ENCODE peak calls at places on chromosome X, in four cellular contexts. One of them, this sample, is unnamed.

GRCh38 chrX:86002076-86002896 is 45.1 kb downstream of the CHM start:
- DNase-seq in SW 1271: no peak
- DNase-seq in NCI-H460: peak; percentile 31
- DNase-seq in T-helper 1 cell: no peak
- DNase-seq in this sample: peak; percentile 58

GRCh38 chrX:73977542-73978169 is 326.3 kb upstream of the ZCCHC13 start:
- DNase-seq in SW 1271: no peak
- DNase-seq in NCI-H460: no peak
- DNase-seq in T-helper 1 cell: peak; percentile 3
- DNase-seq in this sample: no peak

GRCh38 chrX:46576458-46576857 is 2.9 kb downstream of the CHST7 start:
- DNase-seq in SW 1271: no peak
- DNase-seq in NCI-H460: no peak
- DNase-seq in T-helper 1 cell: no peak
- DNase-seq in this sample: no peak

GRCh38 chrX:26789751-26790150 is 573.8 kb downstream of the MAGEB5 start:
- DNase-seq in SW 1271: no peak
- DNase-seq in NCI-H460: no peak
- DNase-seq in T-helper 1 cell: no peak
- DNase-seq in this sample: no peak

GRCh38 chrX:134773041-134773440 is 114.8 kb upstream of the PLAC1 start:
- DNase-seq in SW 1271: no peak
- DNase-seq in NCI-H460: no peak
- DNase-seq in T-helper 1 cell: no peak
- DNase-seq in this sample: no peak

GRCh38 chrX:48971325-48972213 is at the start of gene KCND1:
- DNase-seq in SW 1271: no peak
- DNase-seq in NCI-H460: no peak
- DNase-seq in T-helper 1 cell: no peak
- DNase-seq in this sample: no peak

GRCh38 chrX:8191022-8191421 is 20.0 kb upstream of the VCX2 start:
- DNase-seq in SW 1271: no peak
- DNase-seq in NCI-H460: peak; percentile 1
- DNase-seq in T-helper 1 cell: no peak
- DNase-seq in this sample: peak; percentile 62

GRCh38 chrX:120718969-120719368 is 89.1 kb upstream of the C1GALT1C1 start:
- DNase-seq in SW 1271: no peak
- DNase-seq in NCI-H460: no peak
- DNase-seq in T-helper 1 cell: no peak
- DNase-seq in this sample: no peak

GRCh38 chrX:95762716-95763115 is 921.9 kb upstream of the DIAPH2 start:
- DNase-seq in SW 1271: no peak
- DNase-seq in NCI-H460: peak; percentile 18
- DNase-seq in T-helper 1 cell: no peak
- DNase-seq in this sample: no peak

GRCh38 chrX:48999030-48999429 is 3.0 kb downstream of the GRIPAP1 start:
- DNase-seq in SW 1271: no peak
- DNase-seq in NCI-H460: no peak
- DNase-seq in T-helper 1 cell: no peak
- DNase-seq in this sample: no peak

GRCh38 chrX:44828008-44828605 is 15.7 kb upstream of the DUSP21 start:
- DNase-seq in SW 1271: no peak
- DNase-seq in NCI-H460: peak; percentile 20
- DNase-seq in T-helper 1 cell: no peak
- DNase-seq in this sample: no peak

GRCh38 chrX:6861456-6861855 is 286.1 kb upstream of the STS start:
- DNase-seq in SW 1271: no peak
- DNase-seq in NCI-H460: no peak
- DNase-seq in T-helper 1 cell: no peak
- DNase-seq in this sample: no peak

GRCh38 chrX:101229155-101229554 is 9.6 kb downstream of the DRP2 start:
- DNase-seq in SW 1271: no peak
- DNase-seq in NCI-H460: no peak
- DNase-seq in T-helper 1 cell: no peak
- DNase-seq in this sample: no peak

GRCh38 chrX:14026121-14026520 is 3.6 kb downstream of the GEMIN8 start:
- DNase-seq in SW 1271: no peak
- DNase-seq in NCI-H460: no peak
- DNase-seq in T-helper 1 cell: no peak
- DNase-seq in this sample: no peak

GRCh38 chrX:29487214-29487613 is 728.1 kb upstream of the MAGEB2 start:
- DNase-seq in SW 1271: no peak
- DNase-seq in NCI-H460: no peak
- DNase-seq in T-helper 1 cell: no peak
- DNase-seq in this sample: no peak

GRCh38 chrX:39805825-39806224 is 291.9 kb downstream of the BCOR start:
- DNase-seq in SW 1271: no peak
- DNase-seq in NCI-H460: no peak
- DNase-seq in T-helper 1 cell: no peak
- DNase-seq in this sample: no peak

GRCh38 chrX:84248226-84248625 is 60.2 kb upstream of the RPS6KA6 start:
- DNase-seq in SW 1271: no peak
- DNase-seq in NCI-H460: no peak
- DNase-seq in T-helper 1 cell: no peak
- DNase-seq in this sample: no peak

GRCh38 chrX:18983711-18984380 is at the start of gene PHKA2:
- DNase-seq in SW 1271: no peak
- DNase-seq in NCI-H460: no peak
- DNase-seq in T-helper 1 cell: peak; percentile 17
- DNase-seq in this sample: peak; percentile 24

GRCh38 chrX:74550295-74550802 is 64.1 kb downstream of the RLIM start:
- DNase-seq in SW 1271: peak; percentile 1
- DNase-seq in NCI-H460: peak; percentile 79
- DNase-seq in T-helper 1 cell: peak; percentile 73
- DNase-seq in this sample: peak; percentile 63

GRCh38 chrX:120755066-120755846 is 120.4 kb downstream of the CT47B1 start:
- DNase-seq in SW 1271: no peak
- DNase-seq in NCI-H460: no peak
- DNase-seq in T-helper 1 cell: no peak
- DNase-seq in this sample: no peak

GRCh38 chrX:141989802-141990201 is 86.1 kb downstream of the MAGEC1 start:
- DNase-seq in SW 1271: no peak
- DNase-seq in NCI-H460: no peak
- DNase-seq in T-helper 1 cell: no peak
- DNase-seq in this sample: no peak

GRCh38 chrX:110293658-110294453 is 24.0 kb downstream of the AMMECR1 start:
- DNase-seq in SW 1271: no peak
- DNase-seq in NCI-H460: no peak
- DNase-seq in T-helper 1 cell: no peak
- DNase-seq in this sample: no peak

GRCh38 chrX:35289952-35290351 is 347.4 kb downstream of the FAM47B start:
- DNase-seq in SW 1271: no peak
- DNase-seq in NCI-H460: no peak
- DNase-seq in T-helper 1 cell: no peak
- DNase-seq in this sample: no peak

GRCh38 chrX:153643431-153644351 is 3.3 kb upstream of the DUSP9 start:
- DNase-seq in SW 1271: no peak
- DNase-seq in NCI-H460: no peak
- DNase-seq in T-helper 1 cell: peak; percentile 18
- DNase-seq in this sample: peak; percentile 19

GRCh38 chrX:12329476-12329875 is 191.2 kb downstream of the FRMPD4 start:
- DNase-seq in SW 1271: no peak
- DNase-seq in NCI-H460: no peak
- DNase-seq in T-helper 1 cell: no peak
- DNase-seq in this sample: no peak

GRCh38 chrX:151889451-151889850 is 23.2 kb upstream of the MAGEA4 start:
- DNase-seq in SW 1271: no peak
- DNase-seq in NCI-H460: no peak
- DNase-seq in T-helper 1 cell: no peak
- DNase-seq in this sample: no peak

GRCh38 chrX:16368696-16369095 is 201.4 kb downstream of the MAGEB17 start:
- DNase-seq in SW 1271: no peak
- DNase-seq in NCI-H460: no peak
- DNase-seq in T-helper 1 cell: no peak
- DNase-seq in this sample: no peak

GRCh38 chrX:6505960-6506359 is 29.0 kb downstream of the VCX3A start:
- DNase-seq in SW 1271: no peak
- DNase-seq in NCI-H460: no peak
- DNase-seq in T-helper 1 cell: no peak
- DNase-seq in this sample: no peak

GRCh38 chrX:15298201-15298600 is 17.2 kb downstream of the ASB11 start:
- DNase-seq in SW 1271: no peak
- DNase-seq in NCI-H460: no peak
- DNase-seq in T-helper 1 cell: no peak
- DNase-seq in this sample: no peak

GRCh38 chrX:47515941-47516649 is 33.1 kb upstream of the ZNF41 start:
- DNase-seq in SW 1271: no peak
- DNase-seq in NCI-H460: peak; percentile 86
- DNase-seq in T-helper 1 cell: no peak
- DNase-seq in this sample: no peak

GRCh38 chrX:154046262-154046771 is 26.6 kb upstream of the IRAK1 start:
- DNase-seq in SW 1271: no peak
- DNase-seq in NCI-H460: no peak
- DNase-seq in T-helper 1 cell: no peak
- DNase-seq in this sample: no peak

GRCh38 chrX:38717871-38718270 is 83.4 kb upstream of the MID1IP1 start:
- DNase-seq in SW 1271: no peak
- DNase-seq in NCI-H460: peak; percentile 3
- DNase-seq in T-helper 1 cell: no peak
- DNase-seq in this sample: no peak

GRCh38 chrX:30513284-30513683 is 64.3 kb downstream of the TASL start:
- DNase-seq in SW 1271: no peak
- DNase-seq in NCI-H460: no peak
- DNase-seq in T-helper 1 cell: no peak
- DNase-seq in this sample: no peak

GRCh38 chrX:16573781-16574180 is 76.2 kb upstream of the S100G start:
- DNase-seq in SW 1271: no peak
- DNase-seq in NCI-H460: no peak
- DNase-seq in T-helper 1 cell: no peak
- DNase-seq in this sample: no peak

GRCh38 chrX:134949271-134949670 is 41.5 kb upstream of the SMIM10 start:
- DNase-seq in SW 1271: no peak
- DNase-seq in NCI-H460: no peak
- DNase-seq in T-helper 1 cell: no peak
- DNase-seq in this sample: peak; percentile 14

GRCh38 chrX:20066968-20067708 is 49.6 kb downstream of the MAP7D2 start:
- DNase-seq in SW 1271: no peak
- DNase-seq in NCI-H460: peak; percentile 44
- DNase-seq in T-helper 1 cell: no peak
- DNase-seq in this sample: peak; percentile 32

GRCh38 chrX:110201799-110202198 is 116.1 kb downstream of the AMMECR1 start:
- DNase-seq in SW 1271: no peak
- DNase-seq in NCI-H460: no peak
- DNase-seq in T-helper 1 cell: no peak
- DNase-seq in this sample: no peak

GRCh38 chrX:70033348-70033747 is 16.4 kb downstream of the AWAT2 start:
- DNase-seq in SW 1271: no peak
- DNase-seq in NCI-H460: peak; percentile 8
- DNase-seq in T-helper 1 cell: no peak
- DNase-seq in this sample: no peak

GRCh38 chrX:8868070-8868795 is 67.0 kb upstream of the FAM9A start:
- DNase-seq in SW 1271: no peak
- DNase-seq in NCI-H460: no peak
- DNase-seq in T-helper 1 cell: no peak
- DNase-seq in this sample: no peak

GRCh38 chrX:101347859-101348451 is 587 bp downstream of the TIMM8A start:
- DNase-seq in SW 1271: no peak
- DNase-seq in NCI-H460: no peak
- DNase-seq in T-helper 1 cell: no peak
- DNase-seq in this sample: peak; percentile 0

This sample was measured in LoVo.